ENCODE peak calls at places on chromosomes 13 and 19, in seven cellular contexts. One of them, this sample, is unnamed.

GRCh38 chr19:9709305-9709704 is 34.4 kb upstream of the ZNF562 start:
- DNase-seq in hepatic stellate cell: no peak
- DNase-seq in SJSA1: no peak
- DNase-seq in AG09319: no peak
- DNase-seq in naive thymus-derived CD4-positive, alpha-beta T cell: no peak
- DNase-seq in fibroblast of the aortic adventitia: no peak
- DNase-seq in activated T-helper 1 cell treated with anti-CD3 and anti-CD28 coated beads, Interleukin-12 subunit alpha, Interleukin-12 subunit beta, Interleukin-2, Interleukin-4 antibody, amounts not matched to agents 30 ng/mL and 10 ng/mL and 1 ng/mL, durations not matched to agents 14 hours and 24 hours and 36 hours: no peak
- DNase-seq in this sample: no peak

GRCh38 chr13:43720780-43721397 is 65.9 kb downstream of the ENOX1 start:
- DNase-seq in hepatic stellate cell: no peak
- DNase-seq in activated T-helper 1 cell treated with anti-CD3 and anti-CD28 coated beads, Interleukin-12 subunit alpha, Interleukin-12 subunit beta, Interleukin-2, Interleukin-4 antibody, amounts not matched to agents 30 ng/mL and 10 ng/mL and 1 ng/mL, durations not matched to agents 14 hours and 24 hours and 36 hours: no peak
- DNase-seq in AG09319: no peak
- DNase-seq in SJSA1: peak; percentile 32
- DNase-seq in fibroblast of the aortic adventitia: no peak
- DNase-seq in naive thymus-derived CD4-positive, alpha-beta T cell: no peak
- DNase-seq in this sample: no peak

GRCh38 chr13:97653741-97654140 is 219.8 kb downstream of the RAP2A start:
- DNase-seq in SJSA1: no peak
- DNase-seq in hepatic stellate cell: no peak
- DNase-seq in AG09319: peak; percentile 16
- DNase-seq in naive thymus-derived CD4-positive, alpha-beta T cell: no peak
- DNase-seq in fibroblast of the aortic adventitia: peak; percentile 27
- DNase-seq in activated T-helper 1 cell treated with anti-CD3 and anti-CD28 coated beads, Interleukin-12 subunit alpha, Interleukin-12 subunit beta, Interleukin-2, Interleukin-4 antibody, amounts not matched to agents 30 ng/mL and 10 ng/mL and 1 ng/mL, durations not matched to agents 14 hours and 24 hours and 36 hours: no peak
- DNase-seq in this sample: no peak

GRCh38 chr19:40054632-40055031 is 1.4 kb downstream of the ZNF780B start:
- DNase-seq in naive thymus-derived CD4-positive, alpha-beta T cell: no peak
- DNase-seq in AG09319: no peak
- DNase-seq in hepatic stellate cell: no peak
- DNase-seq in SJSA1: no peak
- DNase-seq in activated T-helper 1 cell treated with anti-CD3 and anti-CD28 coated beads, Interleukin-12 subunit alpha, Interleukin-12 subunit beta, Interleukin-2, Interleukin-4 antibody, amounts not matched to agents 30 ng/mL and 10 ng/mL and 1 ng/mL, durations not matched to agents 14 hours and 24 hours and 36 hours: no peak
- DNase-seq in fibroblast of the aortic adventitia: no peak
- DNase-seq in this sample: no peak

GRCh38 chr13:51714663-51715168 is 89.2 kb downstream of the DHRS12 start:
- DNase-seq in AG09319: no peak
- DNase-seq in activated T-helper 1 cell treated with anti-CD3 and anti-CD28 coated beads, Interleukin-12 subunit alpha, Interleukin-12 subunit beta, Interleukin-2, Interleukin-4 antibody, amounts not matched to agents 30 ng/mL and 10 ng/mL and 1 ng/mL, durations not matched to agents 14 hours and 24 hours and 36 hours: no peak
- DNase-seq in naive thymus-derived CD4-positive, alpha-beta T cell: no peak
- DNase-seq in SJSA1: peak; percentile 48
- DNase-seq in hepatic stellate cell: no peak
- DNase-seq in fibroblast of the aortic adventitia: peak; percentile 57
- DNase-seq in this sample: no peak

GRCh38 chr19:11480927-11481776 is at the start of gene ELAVL3:
- DNase-seq in AG09319: no peak
- DNase-seq in fibroblast of the aortic adventitia: no peak
- DNase-seq in SJSA1: no peak
- DNase-seq in hepatic stellate cell: peak; percentile 44
- DNase-seq in activated T-helper 1 cell treated with anti-CD3 and anti-CD28 coated beads, Interleukin-12 subunit alpha, Interleukin-12 subunit beta, Interleukin-2, Interleukin-4 antibody, amounts not matched to agents 30 ng/mL and 10 ng/mL and 1 ng/mL, durations not matched to agents 14 hours and 24 hours and 36 hours: no peak
- DNase-seq in naive thymus-derived CD4-positive, alpha-beta T cell: no peak
- DNase-seq in this sample: no peak

GRCh38 chr19:10226376-10227214 is 4.5 kb downstream of the S1PR2 start:
- DNase-seq in naive thymus-derived CD4-positive, alpha-beta T cell: no peak
- DNase-seq in fibroblast of the aortic adventitia: peak; percentile 100
- DNase-seq in hepatic stellate cell: peak; percentile 42
- DNase-seq in AG09319: peak; percentile 91
- DNase-seq in activated T-helper 1 cell treated with anti-CD3 and anti-CD28 coated beads, Interleukin-12 subunit alpha, Interleukin-12 subunit beta, Interleukin-2, Interleukin-4 antibody, amounts not matched to agents 30 ng/mL and 10 ng/mL and 1 ng/mL, durations not matched to agents 14 hours and 24 hours and 36 hours: no peak
- DNase-seq in SJSA1: no peak
- DNase-seq in this sample: no peak

GRCh38 chr13:90084684-90085290 is 1262.7 kb upstream of the MIR17HG start:
- DNase-seq in naive thymus-derived CD4-positive, alpha-beta T cell: no peak
- DNase-seq in hepatic stellate cell: no peak
- DNase-seq in SJSA1: no peak
- DNase-seq in fibroblast of the aortic adventitia: no peak
- DNase-seq in activated T-helper 1 cell treated with anti-CD3 and anti-CD28 coated beads, Interleukin-12 subunit alpha, Interleukin-12 subunit beta, Interleukin-2, Interleukin-4 antibody, amounts not matched to agents 30 ng/mL and 10 ng/mL and 1 ng/mL, durations not matched to agents 14 hours and 24 hours and 36 hours: no peak
- DNase-seq in AG09319: peak; percentile 8
- DNase-seq in this sample: no peak

GRCh38 chr13:72820156-72820897 is 38.4 kb downstream of the PIBF1 start:
- DNase-seq in hepatic stellate cell: no peak
- DNase-seq in activated T-helper 1 cell treated with anti-CD3 and anti-CD28 coated beads, Interleukin-12 subunit alpha, Interleukin-12 subunit beta, Interleukin-2, Interleukin-4 antibody, amounts not matched to agents 30 ng/mL and 10 ng/mL and 1 ng/mL, durations not matched to agents 14 hours and 24 hours and 36 hours: no peak
- DNase-seq in SJSA1: no peak
- DNase-seq in fibroblast of the aortic adventitia: peak; percentile 50
- DNase-seq in AG09319: no peak
- DNase-seq in naive thymus-derived CD4-positive, alpha-beta T cell: no peak
- DNase-seq in this sample: no peak

GRCh38 chr13:114166381-114167131 is 12.5 kb upstream of the CFAP97D2 start:
- DNase-seq in activated T-helper 1 cell treated with anti-CD3 and anti-CD28 coated beads, Interleukin-12 subunit alpha, Interleukin-12 subunit beta, Interleukin-2, Interleukin-4 antibody, amounts not matched to agents 30 ng/mL and 10 ng/mL and 1 ng/mL, durations not matched to agents 14 hours and 24 hours and 36 hours: no peak
- DNase-seq in AG09319: no peak
- DNase-seq in hepatic stellate cell: no peak
- DNase-seq in fibroblast of the aortic adventitia: peak; percentile 47
- DNase-seq in SJSA1: no peak
- DNase-seq in naive thymus-derived CD4-positive, alpha-beta T cell: no peak
- DNase-seq in this sample: no peak